ENCODE peak calls at places on chromosomes 12 and 14, in eight cellular contexts. One of them, this sample, is unnamed.

GRCh38 chr12:64175254-64175945 is 46.7 kb downstream of the KICS2 start:
- DNase-seq in tibial artery: no peak
- DNase-seq in cardiac muscle cell: no peak
- DNase-seq in PC-3: no peak
- DNase-seq in astrocyte of the spinal cord: no peak
- DNase-seq in heart left ventricle: no peak
- DNase-seq in brain microvascular endothelial cell: no peak
- DNase-seq in right atrium auricular region: no peak
- DNase-seq in this sample: no peak

GRCh38 chr14:61042220-61042619 is 61.2 kb downstream of the SLC38A6 start:
- DNase-seq in PC-3: no peak
- DNase-seq in cardiac muscle cell: no peak
- DNase-seq in right atrium auricular region: no peak
- DNase-seq in heart left ventricle: no peak
- DNase-seq in tibial artery: no peak
- DNase-seq in brain microvascular endothelial cell: no peak
- DNase-seq in astrocyte of the spinal cord: no peak
- DNase-seq in this sample: no peak

GRCh38 chr12:15688202-15688736 is 100.9 kb downstream of the EPS8 start:
- DNase-seq in tibial artery: peak
- DNase-seq in PC-3: no peak
- DNase-seq in right atrium auricular region: peak
- DNase-seq in cardiac muscle cell: no peak
- DNase-seq in astrocyte of the spinal cord: peak
- DNase-seq in heart left ventricle: peak
- DNase-seq in brain microvascular endothelial cell: peak
- DNase-seq in this sample: no peak

GRCh38 chr12:8088574-8088973 is 6.5 kb downstream of the NECAP1 start:
- DNase-seq in tibial artery: no peak
- DNase-seq in heart left ventricle: no peak
- DNase-seq in brain microvascular endothelial cell: no peak
- DNase-seq in right atrium auricular region: no peak
- DNase-seq in astrocyte of the spinal cord: no peak
- DNase-seq in PC-3: no peak
- DNase-seq in cardiac muscle cell: no peak
- DNase-seq in this sample: no peak

GRCh38 chr12:29317556-29318363 is 63.2 kb downstream of the ERGIC2 start:
- DNase-seq in brain microvascular endothelial cell: peak
- DNase-seq in heart left ventricle: peak
- DNase-seq in tibial artery: peak
- DNase-seq in right atrium auricular region: peak
- DNase-seq in cardiac muscle cell: peak
- DNase-seq in PC-3: peak
- DNase-seq in astrocyte of the spinal cord: peak
- DNase-seq in this sample: no peak

GRCh38 chr12:42696424-42697149 is 107.0 kb upstream of the PRICKLE1 start:
- DNase-seq in heart left ventricle: peak
- DNase-seq in tibial artery: peak
- DNase-seq in astrocyte of the spinal cord: peak
- DNase-seq in brain microvascular endothelial cell: peak
- DNase-seq in cardiac muscle cell: no peak
- DNase-seq in PC-3: no peak
- DNase-seq in right atrium auricular region: peak
- DNase-seq in this sample: no peak

GRCh38 chr12:109777544-109777943 is 55.7 kb downstream of the TRPV4 start:
- DNase-seq in heart left ventricle: no peak
- DNase-seq in astrocyte of the spinal cord: no peak
- DNase-seq in tibial artery: no peak
- DNase-seq in right atrium auricular region: no peak
- DNase-seq in PC-3: peak
- DNase-seq in brain microvascular endothelial cell: peak
- DNase-seq in cardiac muscle cell: peak
- DNase-seq in this sample: no peak

GRCh38 chr14:57485635-57486034 is 8.0 kb downstream of the CCDC198 start:
- DNase-seq in cardiac muscle cell: no peak
- DNase-seq in right atrium auricular region: no peak
- DNase-seq in brain microvascular endothelial cell: no peak
- DNase-seq in heart left ventricle: no peak
- DNase-seq in PC-3: no peak
- DNase-seq in tibial artery: no peak
- DNase-seq in astrocyte of the spinal cord: no peak
- DNase-seq in this sample: no peak

GRCh38 chr14:69615471-69616407 is 4.3 kb downstream of the SUSD6 start:
- DNase-seq in heart left ventricle: peak
- DNase-seq in brain microvascular endothelial cell: peak
- DNase-seq in right atrium auricular region: peak
- DNase-seq in cardiac muscle cell: no peak
- DNase-seq in tibial artery: peak
- DNase-seq in astrocyte of the spinal cord: peak
- DNase-seq in PC-3: no peak
- DNase-seq in this sample: no peak

GRCh38 chr14:60724080-60724618 is at the start of gene SIX4:
- DNase-seq in astrocyte of the spinal cord: peak
- DNase-seq in heart left ventricle: peak
- DNase-seq in PC-3: peak
- DNase-seq in right atrium auricular region: peak
- DNase-seq in brain microvascular endothelial cell: peak
- DNase-seq in cardiac muscle cell: peak
- DNase-seq in tibial artery: peak
- DNase-seq in this sample: no peak

GRCh38 chr12:117408161-117408791 is 46.9 kb upstream of the NOS1 start:
- DNase-seq in right atrium auricular region: no peak
- DNase-seq in astrocyte of the spinal cord: peak
- DNase-seq in tibial artery: peak
- DNase-seq in heart left ventricle: peak
- DNase-seq in PC-3: peak
- DNase-seq in brain microvascular endothelial cell: no peak
- DNase-seq in cardiac muscle cell: peak
- DNase-seq in this sample: no peak

GRCh38 chr12:66066071-66066928 is 64.2 kb downstream of the LLPH start:
- DNase-seq in PC-3: no peak
- DNase-seq in cardiac muscle cell: peak
- DNase-seq in astrocyte of the spinal cord: peak
- DNase-seq in tibial artery: no peak
- DNase-seq in right atrium auricular region: no peak
- DNase-seq in brain microvascular endothelial cell: peak
- DNase-seq in heart left ventricle: no peak
- DNase-seq in this sample: peak

GRCh38 chr12:124301084-124301654 is 6.3 kb downstream of the RFLNA start:
- DNase-seq in heart left ventricle: no peak
- DNase-seq in brain microvascular endothelial cell: no peak
- DNase-seq in right atrium auricular region: no peak
- DNase-seq in tibial artery: no peak
- DNase-seq in PC-3: no peak
- DNase-seq in astrocyte of the spinal cord: no peak
- DNase-seq in cardiac muscle cell: no peak
- DNase-seq in this sample: no peak

GRCh38 chr14:68910540-68910939 is 68.6 kb downstream of the ACTN1 start:
- DNase-seq in brain microvascular endothelial cell: peak
- DNase-seq in cardiac muscle cell: no peak
- DNase-seq in right atrium auricular region: no peak
- DNase-seq in astrocyte of the spinal cord: peak
- DNase-seq in tibial artery: no peak
- DNase-seq in heart left ventricle: no peak
- DNase-seq in PC-3: no peak
- DNase-seq in this sample: no peak

GRCh38 chr12:14442221-14442881 is 76.9 kb downstream of the ATF7IP start:
- DNase-seq in PC-3: no peak
- DNase-seq in astrocyte of the spinal cord: no peak
- DNase-seq in right atrium auricular region: no peak
- DNase-seq in cardiac muscle cell: no peak
- DNase-seq in tibial artery: no peak
- DNase-seq in heart left ventricle: no peak
- DNase-seq in brain microvascular endothelial cell: no peak
- DNase-seq in this sample: no peak

GRCh38 chr12:104750061-104750460 is 208.0 kb downstream of the SLC41A2 start:
- DNase-seq in PC-3: no peak
- DNase-seq in astrocyte of the spinal cord: peak
- DNase-seq in brain microvascular endothelial cell: peak
- DNase-seq in tibial artery: peak
- DNase-seq in cardiac muscle cell: no peak
- DNase-seq in right atrium auricular region: no peak
- DNase-seq in heart left ventricle: no peak
- DNase-seq in this sample: no peak

GRCh38 chr12:118034429-118035193 is 18.1 kb downstream of the RFC5 start:
- DNase-seq in right atrium auricular region: no peak
- DNase-seq in heart left ventricle: no peak
- DNase-seq in cardiac muscle cell: peak
- DNase-seq in tibial artery: no peak
- DNase-seq in brain microvascular endothelial cell: peak
- DNase-seq in astrocyte of the spinal cord: peak
- DNase-seq in PC-3: peak
- DNase-seq in this sample: no peak

GRCh38 chr12:122999196-122999946 is 18.9 kb downstream of the ARL6IP4 start:
- DNase-seq in right atrium auricular region: no peak
- DNase-seq in PC-3: no peak
- DNase-seq in cardiac muscle cell: no peak
- DNase-seq in astrocyte of the spinal cord: no peak
- DNase-seq in heart left ventricle: peak
- DNase-seq in tibial artery: no peak
- DNase-seq in brain microvascular endothelial cell: no peak
- DNase-seq in this sample: no peak

GRCh38 chr14:103551338-103551762 is 11.1 kb downstream of the BAG5 start:
- DNase-seq in right atrium auricular region: peak
- DNase-seq in heart left ventricle: peak
- DNase-seq in astrocyte of the spinal cord: no peak
- DNase-seq in brain microvascular endothelial cell: no peak
- DNase-seq in tibial artery: peak
- DNase-seq in cardiac muscle cell: no peak
- DNase-seq in PC-3: no peak
- DNase-seq in this sample: no peak

GRCh38 chr12:106305376-106305775 is 2.8 kb downstream of the TCP11L2 start:
- DNase-seq in tibial artery: no peak
- DNase-seq in heart left ventricle: no peak
- DNase-seq in right atrium auricular region: no peak
- DNase-seq in cardiac muscle cell: no peak
- DNase-seq in brain microvascular endothelial cell: no peak
- DNase-seq in PC-3: no peak
- DNase-seq in astrocyte of the spinal cord: no peak
- DNase-seq in this sample: peak

GRCh38 chr12:116864371-116865160 is 16.7 kb downstream of the HRK start:
- DNase-seq in PC-3: peak
- DNase-seq in right atrium auricular region: no peak
- DNase-seq in tibial artery: no peak
- DNase-seq in brain microvascular endothelial cell: peak
- DNase-seq in astrocyte of the spinal cord: peak
- DNase-seq in heart left ventricle: no peak
- DNase-seq in cardiac muscle cell: no peak
- DNase-seq in this sample: peak

DNA sequence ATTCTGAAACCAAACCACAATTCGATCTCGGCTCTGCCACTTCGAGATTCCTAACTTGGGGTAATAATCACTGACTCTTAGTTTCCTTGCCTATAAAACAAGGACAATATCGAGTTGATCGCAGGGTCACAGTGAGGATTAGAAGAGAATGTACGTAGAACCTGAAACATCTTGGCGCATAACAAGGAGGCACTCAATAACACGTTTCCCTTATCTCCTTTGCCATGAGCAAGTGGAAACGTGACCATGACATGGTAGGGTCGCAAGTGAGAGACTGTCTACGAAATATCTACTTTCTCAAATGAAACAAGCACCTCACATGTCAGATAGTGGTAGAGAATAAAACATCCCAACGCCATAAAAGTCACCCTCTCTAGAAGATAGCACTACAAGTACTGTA is 2.3 kb downstream of the DICER1 start:
- DNase-seq in cardiac muscle cell: no peak
- DNase-seq in brain microvascular endothelial cell: no peak
- DNase-seq in astrocyte of the spinal cord: no peak
- DNase-seq in PC-3: no peak
- DNase-seq in tibial artery: no peak
- DNase-seq in heart left ventricle: no peak
- DNase-seq in right atrium auricular region: no peak
- DNase-seq in this sample: no peak
- H3K4me3 ChIP-seq in cardiac muscle cell: no peak
- H3K4me3 ChIP-seq in brain microvascular endothelial cell: no peak
- H3K4me3 ChIP-seq in astrocyte of the spinal cord: no peak
- H3K4me3 ChIP-seq in PC-3: peak
- H3K4me3 ChIP-seq in tibial artery: peak
- H3K4me3 ChIP-seq in heart left ventricle: peak
- H3K4me3 ChIP-seq in right atrium auricular region: no peak
- H3K4me3 ChIP-seq in this sample: no peak

DNA sequence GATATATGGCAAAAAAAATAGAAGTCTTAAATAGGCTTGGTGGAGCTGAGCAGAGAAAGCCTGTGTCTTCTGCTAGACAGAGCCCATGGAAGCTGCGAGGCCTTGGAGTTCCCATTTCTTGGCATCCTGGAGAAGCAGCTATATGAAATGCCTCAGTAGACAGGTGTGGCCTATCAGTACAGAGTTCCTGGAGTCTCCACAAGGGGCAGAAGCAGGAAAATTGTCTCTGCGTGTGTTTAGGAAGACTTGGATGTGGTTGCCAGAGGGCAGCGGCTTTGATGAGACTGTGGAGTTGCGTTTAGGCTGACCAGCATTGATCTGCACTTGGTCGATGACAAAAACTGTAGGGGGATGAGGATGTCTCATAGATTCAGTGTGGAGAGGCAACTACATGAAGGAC is 334.5 kb upstream of the SEL1L start:
- DNase-seq in PC-3: no peak
- DNase-seq in tibial artery: no peak
- DNase-seq in brain microvascular endothelial cell: no peak
- DNase-seq in astrocyte of the spinal cord: no peak
- DNase-seq in heart left ventricle: no peak
- DNase-seq in right atrium auricular region: no peak
- DNase-seq in cardiac muscle cell: no peak
- DNase-seq in this sample: no peak
- TF ChIP-seq CTCF in PC-3: no peak
- TF ChIP-seq CTCF in tibial artery: no peak
- TF ChIP-seq CTCF in brain microvascular endothelial cell: no peak
- TF ChIP-seq CTCF in astrocyte of the spinal cord: no peak
- TF ChIP-seq CTCF in heart left ventricle: no peak
- TF ChIP-seq CTCF in right atrium auricular region: no peak
- TF ChIP-seq CTCF in cardiac muscle cell: no peak
- TF ChIP-seq CTCF in this sample: no peak

GRCh38 chr14:56224691-56225681 is 106.8 kb downstream of the PELI2 start:
- DNase-seq in brain microvascular endothelial cell: no peak
- DNase-seq in PC-3: no peak
- DNase-seq in heart left ventricle: no peak
- DNase-seq in cardiac muscle cell: no peak
- DNase-seq in tibial artery: no peak
- DNase-seq in right atrium auricular region: no peak
- DNase-seq in astrocyte of the spinal cord: no peak
- DNase-seq in this sample: no peak
- H3K4me3 ChIP-seq in brain microvascular endothelial cell: no peak
- H3K4me3 ChIP-seq in PC-3: no peak
- H3K4me3 ChIP-seq in heart left ventricle: no peak
- H3K4me3 ChIP-seq in cardiac muscle cell: no peak
- H3K4me3 ChIP-seq in tibial artery: no peak
- H3K4me3 ChIP-seq in right atrium auricular region: no peak
- H3K4me3 ChIP-seq in astrocyte of the spinal cord: no peak
- H3K4me3 ChIP-seq in this sample: no peak

DNA sequence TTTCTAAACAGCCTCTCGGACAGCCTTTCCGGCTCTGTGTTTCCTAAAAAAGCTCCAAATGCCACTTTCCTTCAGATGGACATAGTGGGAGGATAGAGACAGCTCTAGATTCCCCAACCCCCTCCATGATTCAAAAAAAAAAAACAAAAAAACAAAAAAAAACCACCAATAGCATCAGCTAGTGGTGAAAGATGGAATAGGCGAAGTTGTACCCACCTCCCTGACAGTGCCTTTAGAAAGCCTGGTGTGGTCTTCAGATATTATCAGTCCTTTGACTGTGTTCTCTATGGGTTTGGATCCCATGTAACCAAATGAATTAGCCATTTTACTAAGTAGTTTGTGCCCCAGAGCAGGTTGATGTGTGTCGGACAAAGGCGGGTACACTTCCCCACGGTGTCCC is 94.1 kb downstream of the PHETA1 start:
- DNase-seq in astrocyte of the spinal cord: no peak
- DNase-seq in cardiac muscle cell: no peak
- DNase-seq in tibial artery: no peak
- DNase-seq in right atrium auricular region: no peak
- DNase-seq in brain microvascular endothelial cell: no peak
- DNase-seq in heart left ventricle: no peak
- DNase-seq in PC-3: peak
- DNase-seq in this sample: no peak
- TF ChIP-seq CTCF in astrocyte of the spinal cord: peak
- TF ChIP-seq CTCF in cardiac muscle cell: peak
- TF ChIP-seq CTCF in tibial artery: no peak
- TF ChIP-seq CTCF in right atrium auricular region: peak
- TF ChIP-seq CTCF in brain microvascular endothelial cell: peak
- TF ChIP-seq CTCF in heart left ventricle: no peak
- TF ChIP-seq CTCF in PC-3: peak
- TF ChIP-seq CTCF in this sample: peak